ENCODE peak calls at places on chromosomes 12 and 14, in ten cellular contexts. Y is GF-D8, G is astrocyte, N is NCI-H774, I is body of pancreas, Z is immature natural killer cell, P is KBM-7, E is NCI-H1436, X is progenitor cell of endocrine pancreas, U is putamen. C is an unnamed sample.

GRCh38 chr14:53412819-53413664 is 259.9 kb upstream of the DDHD1 start:
- DNase-seq in I (no peak), Z (no peak), X (no peak), G (no peak), N (no peak), U (no peak), E (no peak), P (peak), Y (no peak), C (no peak)

GRCh38 chr12:53182836-53183235 is 2.1 kb upstream of the CSAD start:
- DNase-seq in E (no peak), I (no peak), X (no peak), Y (peak), U (no peak), N (no peak), G (no peak), Z (no peak), P (peak), C (no peak)

GRCh38 chr12:19205120-19205519 is 75.6 kb downstream of the PLEKHA5 start:
- DNase-seq in U (peak), X (no peak), P (no peak), Y (no peak), N (no peak), E (no peak), G (no peak), Z (no peak), I (no peak), C (no peak)

GRCh38 chr14:57049848-57050247 is 218.9 kb downstream of the EXOC5 start:
- DNase-seq in Y (no peak), N (no peak), I (no peak), P (no peak), E (no peak), G (no peak), Z (no peak), X (no peak), U (no peak), C (no peak)

GRCh38 chr14:65281991-65282908 is 130.3 kb upstream of the FUT8 start:
- DNase-seq in X (no peak), I (no peak), Y (no peak), G (peak), Z (no peak), E (no peak), P (no peak), N (no peak), U (peak), C (no peak)

GRCh38 chr14:105439710-105440553 is 20.3 kb downstream of the MTA1 start:
- DNase-seq in G (no peak), X (no peak), U (no peak), I (no peak), P (no peak), E (no peak), Z (no peak), N (no peak), Y (no peak), C (no peak)

GRCh38 chr12:69024413-69024812 is 91.4 kb upstream of the CPM start:
- DNase-seq in X (no peak), G (peak), I (peak), Y (no peak), E (peak), P (no peak), U (no peak), N (peak), Z (no peak), C (peak)

GRCh38 chr12:112823582-112824149 is 32.1 kb downstream of the RPH3A start:
- DNase-seq in P (no peak), Y (no peak), U (no peak), E (no peak), N (no peak), Z (no peak), G (no peak), X (no peak), I (no peak), C (no peak)

GRCh38 chr14:77574446-77575125 is 41.9 kb downstream of the SPTLC2 start:
- DNase-seq in I (no peak), X (no peak), E (no peak), U (peak), G (peak), Y (no peak), Z (no peak), P (no peak), N (no peak), C (no peak)

C was measured in stomach.